ENCODE peak calls at places on chromosomes 1 and 21, in eight cellular contexts. One of them, this sample, is unnamed.

GRCh38 chr1:3777647-3778589 is 5.4 kb downstream of the SMIM1 start:
- DNase-seq in H9: no peak
- DNase-seq in PC-9: no peak
- DNase-seq in K562: no peak
- DNase-seq in HCT116: no peak
- DNase-seq in GM23248: no peak
- DNase-seq in fibroblast of lung: no peak
- DNase-seq in mammary epithelial cell: no peak
- DNase-seq in this sample: peak; percentile 85

GRCh38 chr1:38919075-38919474 is 22.6 kb downstream of the RHBDL2 start:
- DNase-seq in mammary epithelial cell: no peak
- DNase-seq in GM23248: no peak
- DNase-seq in PC-9: no peak
- DNase-seq in K562: no peak
- DNase-seq in HCT116: no peak
- DNase-seq in fibroblast of lung: no peak
- DNase-seq in H9: no peak
- DNase-seq in this sample: no peak

GRCh38 chr1:165831146-165831545 is 3.7 kb downstream of the UCK2 start:
- DNase-seq in mammary epithelial cell: no peak
- DNase-seq in K562: no peak
- DNase-seq in PC-9: no peak
- DNase-seq in H9: no peak
- DNase-seq in HCT116: no peak
- DNase-seq in GM23248: no peak
- DNase-seq in fibroblast of lung: no peak
- DNase-seq in this sample: no peak

GRCh38 chr1:162985816-162986215 is 83.3 kb upstream of the RGS4 start:
- DNase-seq in HCT116: no peak
- DNase-seq in K562: no peak
- DNase-seq in PC-9: no peak
- DNase-seq in H9: no peak
- DNase-seq in GM23248: no peak
- DNase-seq in mammary epithelial cell: no peak
- DNase-seq in fibroblast of lung: peak; percentile 74
- DNase-seq in this sample: no peak

GRCh38 chr1:237705462-237705861 is 185.3 kb downstream of the ZP4 start:
- DNase-seq in PC-9: no peak
- DNase-seq in fibroblast of lung: no peak
- DNase-seq in mammary epithelial cell: peak; percentile 11
- DNase-seq in HCT116: no peak
- DNase-seq in H9: no peak
- DNase-seq in K562: no peak
- DNase-seq in GM23248: no peak
- DNase-seq in this sample: no peak

GRCh38 chr1:15188145-15188544 is 34.6 kb downstream of the TMEM51 start:
- DNase-seq in HCT116: no peak
- DNase-seq in PC-9: no peak
- DNase-seq in fibroblast of lung: no peak
- DNase-seq in K562: no peak
- DNase-seq in mammary epithelial cell: no peak
- DNase-seq in GM23248: no peak
- DNase-seq in H9: peak; percentile 84
- DNase-seq in this sample: no peak

GRCh38 chr1:107009286-107009685 is 47.2 kb upstream of the PRMT6 start:
- DNase-seq in HCT116: no peak
- DNase-seq in PC-9: no peak
- DNase-seq in K562: no peak
- DNase-seq in GM23248: no peak
- DNase-seq in H9: no peak
- DNase-seq in mammary epithelial cell: no peak
- DNase-seq in fibroblast of lung: peak; percentile 4
- DNase-seq in this sample: no peak

GRCh38 chr1:65056866-65057265 is 90.5 kb upstream of the JAK1 start:
- DNase-seq in H9: no peak
- DNase-seq in PC-9: no peak
- DNase-seq in mammary epithelial cell: no peak
- DNase-seq in fibroblast of lung: no peak
- DNase-seq in GM23248: no peak
- DNase-seq in K562: no peak
- DNase-seq in HCT116: no peak
- DNase-seq in this sample: no peak

GRCh38 chr1:63817152-63817667 is 43.4 kb downstream of the ROR1 start:
- DNase-seq in GM23248: peak; percentile 8
- DNase-seq in PC-9: no peak
- DNase-seq in H9: no peak
- DNase-seq in fibroblast of lung: peak; percentile 58
- DNase-seq in HCT116: no peak
- DNase-seq in K562: no peak
- DNase-seq in mammary epithelial cell: no peak
- DNase-seq in this sample: no peak

GRCh38 chr1:41936107-41936506 is 17.4 kb upstream of the HIVEP3 start:
- DNase-seq in PC-9: peak; percentile 54
- DNase-seq in GM23248: peak; percentile 74
- DNase-seq in mammary epithelial cell: peak; percentile 82
- DNase-seq in fibroblast of lung: peak; percentile 70
- DNase-seq in K562: no peak
- DNase-seq in HCT116: peak; percentile 85
- DNase-seq in H9: no peak
- DNase-seq in this sample: peak; percentile 47

GRCh38 chr21:42315296-42315891 is at the start of gene TFF3:
- DNase-seq in mammary epithelial cell: no peak
- DNase-seq in HCT116: no peak
- DNase-seq in fibroblast of lung: no peak
- DNase-seq in H9: no peak
- DNase-seq in K562: no peak
- DNase-seq in PC-9: no peak
- DNase-seq in GM23248: no peak
- DNase-seq in this sample: peak; percentile 48

GRCh38 chr1:210143465-210144062 is 89.0 kb upstream of the SERTAD4 start:
- DNase-seq in HCT116: peak; percentile 58
- DNase-seq in GM23248: peak; percentile 75
- DNase-seq in H9: peak; percentile 34
- DNase-seq in K562: peak; percentile 43
- DNase-seq in fibroblast of lung: peak; percentile 63
- DNase-seq in mammary epithelial cell: peak; percentile 51
- DNase-seq in PC-9: peak; percentile 74
- DNase-seq in this sample: no peak

GRCh38 chr1:233885196-233886028 is 19.1 kb upstream of the SLC35F3 start:
- DNase-seq in H9: no peak
- DNase-seq in mammary epithelial cell: no peak
- DNase-seq in PC-9: no peak
- DNase-seq in GM23248: no peak
- DNase-seq in K562: no peak
- DNase-seq in fibroblast of lung: peak; percentile 78
- DNase-seq in HCT116: no peak
- DNase-seq in this sample: no peak

GRCh38 chr1:19073311-19074186 is 117.1 kb upstream of the IFFO2 start:
- DNase-seq in GM23248: no peak
- DNase-seq in HCT116: no peak
- DNase-seq in K562: no peak
- DNase-seq in H9: no peak
- DNase-seq in mammary epithelial cell: peak; percentile 75
- DNase-seq in fibroblast of lung: no peak
- DNase-seq in PC-9: no peak
- DNase-seq in this sample: peak; percentile 59

GRCh38 chr21:39968010-39968409 is 100.8 kb downstream of the PCP4 start:
- DNase-seq in PC-9: no peak
- DNase-seq in H9: peak; percentile 43
- DNase-seq in HCT116: no peak
- DNase-seq in GM23248: no peak
- DNase-seq in fibroblast of lung: no peak
- DNase-seq in K562: no peak
- DNase-seq in mammary epithelial cell: no peak
- DNase-seq in this sample: no peak

GRCh38 chr1:111755321-111756123 is at the start of gene DDX20:
- DNase-seq in H9: peak; percentile 89
- DNase-seq in HCT116: peak; percentile 92
- DNase-seq in fibroblast of lung: peak; percentile 97
- DNase-seq in PC-9: peak; percentile 89
- DNase-seq in K562: peak; percentile 99
- DNase-seq in GM23248: peak; percentile 99
- DNase-seq in mammary epithelial cell: peak; percentile 95
- DNase-seq in this sample: peak; percentile 98

GRCh38 chr1:4652631-4653327 is 1.6 kb upstream of the AJAP1 start:
- DNase-seq in H9: peak; percentile 79
- DNase-seq in PC-9: peak; percentile 32
- DNase-seq in HCT116: peak; percentile 8
- DNase-seq in fibroblast of lung: no peak
- DNase-seq in mammary epithelial cell: peak; percentile 4
- DNase-seq in K562: peak; percentile 88
- DNase-seq in GM23248: peak; percentile 55
- DNase-seq in this sample: peak; percentile 100

GRCh38 chr21:42214081-42214750 is 4.7 kb upstream of the ABCG1 start:
- DNase-seq in HCT116: no peak
- DNase-seq in K562: no peak
- DNase-seq in H9: no peak
- DNase-seq in GM23248: no peak
- DNase-seq in PC-9: no peak
- DNase-seq in fibroblast of lung: no peak
- DNase-seq in mammary epithelial cell: no peak
- DNase-seq in this sample: no peak

GRCh38 chr1:74505133-74505532 is 7.3 kb downstream of the LRRC53 start:
- DNase-seq in HCT116: no peak
- DNase-seq in fibroblast of lung: peak; percentile 20
- DNase-seq in PC-9: no peak
- DNase-seq in GM23248: peak; percentile 21
- DNase-seq in H9: peak; percentile 53
- DNase-seq in K562: no peak
- DNase-seq in mammary epithelial cell: peak; percentile 7
- DNase-seq in this sample: no peak

GRCh38 chr1:66315675-66316074 is 218.3 kb upstream of the SGIP1 start:
- DNase-seq in H9: no peak
- DNase-seq in K562: no peak
- DNase-seq in GM23248: peak; percentile 53
- DNase-seq in PC-9: peak; percentile 55
- DNase-seq in mammary epithelial cell: peak; percentile 82
- DNase-seq in HCT116: peak; percentile 86
- DNase-seq in fibroblast of lung: peak; percentile 50
- DNase-seq in this sample: no peak
- H3K4me2 ChIP-seq in H9: no peak overlapping the region
- H3K4me2 ChIP-seq in K562: no peak overlapping the region
- H3K4me2 ChIP-seq in GM23248: no peak overlapping the region
- H3K4me2 ChIP-seq in PC-9: no peak overlapping the region
- H3K4me2 ChIP-seq in mammary epithelial cell: no peak overlapping the region
- H3K4me2 ChIP-seq in HCT116: peak overlapping the region; percentile 68
- H3K4me2 ChIP-seq in fibroblast of lung: no peak overlapping the region
- H3K4me2 ChIP-seq in this sample: no peak overlapping the region

GRCh38 chr1:86016076-86016746 is 140.4 kb downstream of the COL24A1 start:
- DNase-seq in H9: no peak
- DNase-seq in HCT116: no peak
- DNase-seq in fibroblast of lung: peak; percentile 18
- DNase-seq in mammary epithelial cell: no peak
- DNase-seq in PC-9: no peak
- DNase-seq in K562: no peak
- DNase-seq in GM23248: peak; percentile 18
- DNase-seq in this sample: no peak
- H3K4me2 ChIP-seq in H9: no peak overlapping the region
- H3K4me2 ChIP-seq in HCT116: no peak overlapping the region
- H3K4me2 ChIP-seq in fibroblast of lung: no peak overlapping the region
- H3K4me2 ChIP-seq in mammary epithelial cell: no peak overlapping the region
- H3K4me2 ChIP-seq in PC-9: no peak overlapping the region
- H3K4me2 ChIP-seq in K562: no peak overlapping the region
- H3K4me2 ChIP-seq in GM23248: no peak overlapping the region
- H3K4me2 ChIP-seq in this sample: no peak overlapping the region

GRCh38 chr1:27887215-27888035 is 15.1 kb downstream of the THEMIS2 start:
- DNase-seq in GM23248: no peak
- DNase-seq in HCT116: no peak
- DNase-seq in PC-9: no peak
- DNase-seq in H9: no peak
- DNase-seq in K562: no peak
- DNase-seq in mammary epithelial cell: no peak
- DNase-seq in fibroblast of lung: no peak
- DNase-seq in this sample: no peak

GRCh38 chr1:27886353-27886679 is 14.0 kb downstream of the THEMIS2 start:
- DNase-seq in H9: no peak
- DNase-seq in GM23248: no peak
- DNase-seq in mammary epithelial cell: no peak
- DNase-seq in HCT116: no peak
- DNase-seq in PC-9: no peak
- DNase-seq in K562: no peak
- DNase-seq in fibroblast of lung: no peak
- DNase-seq in this sample: no peak

GRCh38 chr1:27889506-27889905 is 17.2 kb downstream of the THEMIS2 start:
- DNase-seq in HCT116: no peak
- DNase-seq in H9: no peak
- DNase-seq in PC-9: no peak
- DNase-seq in K562: no peak
- DNase-seq in mammary epithelial cell: no peak
- DNase-seq in fibroblast of lung: no peak
- DNase-seq in GM23248: no peak
- DNase-seq in this sample: peak; percentile 52

GRCh38 chr1:27886744-27887143 is 14.4 kb downstream of the THEMIS2 start:
- DNase-seq in GM23248: no peak
- DNase-seq in mammary epithelial cell: no peak
- DNase-seq in fibroblast of lung: no peak
- DNase-seq in PC-9: no peak
- DNase-seq in H9: no peak
- DNase-seq in HCT116: no peak
- DNase-seq in K562: no peak
- DNase-seq in this sample: no peak

DNA sequence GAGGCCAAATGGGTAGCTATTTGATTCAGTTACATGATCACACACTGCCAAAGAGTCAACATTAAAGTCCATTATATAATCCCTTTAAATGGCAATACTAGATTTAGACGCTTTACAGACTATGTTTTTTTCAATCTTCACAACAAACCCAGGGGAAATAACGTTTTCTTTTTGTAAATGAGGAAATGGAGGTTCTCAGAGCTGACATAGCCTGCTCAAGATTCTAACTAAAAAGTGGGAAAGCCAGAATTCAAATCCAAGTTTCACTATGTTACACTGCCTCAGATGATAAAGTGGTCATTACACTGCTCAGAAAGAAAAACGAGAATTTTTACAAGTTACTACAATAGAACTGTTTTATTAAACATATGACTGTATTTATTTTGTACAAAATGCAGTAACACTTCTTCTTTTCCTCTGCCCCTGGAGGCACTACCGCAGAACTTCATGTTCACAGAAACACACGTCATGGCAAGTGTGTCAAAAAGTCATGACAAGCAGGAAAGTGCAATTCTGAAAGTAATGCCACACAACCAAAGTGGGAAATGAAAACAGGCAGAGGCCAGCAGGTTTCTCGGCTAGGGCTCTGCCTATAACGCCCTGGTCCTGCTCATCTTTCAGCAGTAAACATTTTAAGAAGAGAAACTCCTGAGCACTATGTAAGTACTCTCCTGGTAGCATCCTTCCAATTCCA is 19.0 kb downstream of the THEMIS2 start:
- DNase-seq in K562: no peak
- DNase-seq in PC-9: no peak
- DNase-seq in HCT116: no peak
- DNase-seq in fibroblast of lung: no peak
- DNase-seq in GM23248: no peak
- DNase-seq in mammary epithelial cell: no peak
- DNase-seq in H9: no peak
- DNase-seq in this sample: no peak
- H3K4me2 ChIP-seq in K562: no peak overlapping the region
- H3K4me2 ChIP-seq in PC-9: no peak overlapping the region
- H3K4me2 ChIP-seq in HCT116: no peak overlapping the region
- H3K4me2 ChIP-seq in fibroblast of lung: no peak overlapping the region
- H3K4me2 ChIP-seq in GM23248: no peak overlapping the region
- H3K4me2 ChIP-seq in mammary epithelial cell: no peak overlapping the region
- H3K4me2 ChIP-seq in H9: no peak overlapping the region
- H3K4me2 ChIP-seq in this sample: no peak overlapping the region

GRCh38 chr1:36401602-36402517 is 4.2 kb upstream of the LSM10 start:
- DNase-seq in PC-9: no peak
- DNase-seq in GM23248: no peak
- DNase-seq in HCT116: no peak
- DNase-seq in K562: no peak
- DNase-seq in mammary epithelial cell: no peak
- DNase-seq in H9: no peak
- DNase-seq in fibroblast of lung: no peak
- DNase-seq in this sample: no peak
- H3K4me2 ChIP-seq in PC-9: peak overlapping the region; percentile 69
- H3K4me2 ChIP-seq in GM23248: peak overlapping the region; percentile 92
- H3K4me2 ChIP-seq in HCT116: peak overlapping the region; percentile 96
- H3K4me2 ChIP-seq in K562: peak overlapping the region; percentile 89
- H3K4me2 ChIP-seq in mammary epithelial cell: no peak overlapping the region
- H3K4me2 ChIP-seq in H9: peak overlapping the region; percentile 90
- H3K4me2 ChIP-seq in fibroblast of lung: no peak overlapping the region
- H3K4me2 ChIP-seq in this sample: peak overlapping the region; percentile 92

This sample was measured in osteoblast.